ENCODE peak calls at places on chromosome 16, in eight cellular contexts. One of them, this sample, is unnamed.
A peak's percentile ranks its signal among the peaks of the same experiment; 100 is the strongest.

GRCh38 chr16:31537362-31537921 is 9.7 kb downstream of the AHSP start:
- DNase-seq in cardiac muscle cell: peak; percentile 12
- DNase-seq in tibial nerve: no peak
- DNase-seq in A673: peak; percentile 7
- DNase-seq in pancreas: no peak
- DNase-seq in sigmoid colon: no peak
- DNase-seq in psoas muscle: no peak
- DNase-seq in fibroblast of lung: no peak
- DNase-seq in this sample: no peak

GRCh38 chr16:47731252-47731651 is 270.1 kb downstream of the PHKB start:
- DNase-seq in psoas muscle: no peak
- DNase-seq in tibial nerve: no peak
- DNase-seq in cardiac muscle cell: no peak
- DNase-seq in fibroblast of lung: peak; percentile 100
- DNase-seq in pancreas: no peak
- DNase-seq in sigmoid colon: no peak
- DNase-seq in A673: no peak
- DNase-seq in this sample: no peak

GRCh38 chr16:2835638-2836493 is 5.8 kb downstream of the ZG16B start:
- DNase-seq in sigmoid colon: no peak
- DNase-seq in pancreas: peak; percentile 64
- DNase-seq in A673: no peak
- DNase-seq in cardiac muscle cell: peak; percentile 15
- DNase-seq in psoas muscle: peak; percentile 32
- DNase-seq in tibial nerve: no peak
- DNase-seq in fibroblast of lung: peak; percentile 100
- DNase-seq in this sample: no peak

GRCh38 chr16:68401871-68402747 is 46.2 kb downstream of the SMPD3 start:
- DNase-seq in pancreas: no peak
- DNase-seq in sigmoid colon: no peak
- DNase-seq in A673: no peak
- DNase-seq in cardiac muscle cell: no peak
- DNase-seq in tibial nerve: no peak
- DNase-seq in fibroblast of lung: peak; percentile 85
- DNase-seq in psoas muscle: no peak
- DNase-seq in this sample: no peak

GRCh38 chr16:52469775-52470174 is 77.2 kb downstream of the TOX3 start:
- DNase-seq in psoas muscle: no peak
- DNase-seq in A673: no peak
- DNase-seq in sigmoid colon: no peak
- DNase-seq in tibial nerve: no peak
- DNase-seq in fibroblast of lung: peak; percentile 61
- DNase-seq in cardiac muscle cell: no peak
- DNase-seq in pancreas: no peak
- DNase-seq in this sample: no peak

GRCh38 chr16:23826528-23827244 is 9.1 kb upstream of the PRKCB start:
- DNase-seq in psoas muscle: no peak
- DNase-seq in cardiac muscle cell: no peak
- DNase-seq in A673: no peak
- DNase-seq in pancreas: no peak
- DNase-seq in tibial nerve: no peak
- DNase-seq in fibroblast of lung: no peak
- DNase-seq in sigmoid colon: no peak
- DNase-seq in this sample: no peak

GRCh38 chr16:79593074-79593531 is 7.4 kb downstream of the MAF start:
- DNase-seq in A673: no peak
- DNase-seq in psoas muscle: no peak
- DNase-seq in fibroblast of lung: no peak
- DNase-seq in cardiac muscle cell: no peak
- DNase-seq in tibial nerve: no peak
- DNase-seq in pancreas: no peak
- DNase-seq in sigmoid colon: no peak
- DNase-seq in this sample: no peak

GRCh38 chr16:81875461-81875860 is 96.4 kb downstream of the PLCG2 start:
- DNase-seq in A673: no peak
- DNase-seq in cardiac muscle cell: no peak
- DNase-seq in pancreas: no peak
- DNase-seq in psoas muscle: no peak
- DNase-seq in sigmoid colon: no peak
- DNase-seq in fibroblast of lung: no peak
- DNase-seq in tibial nerve: no peak
- DNase-seq in this sample: no peak

GRCh38 chr16:54655171-54655590 is 275.5 kb upstream of the IRX5 start:
- DNase-seq in sigmoid colon: no peak
- DNase-seq in pancreas: no peak
- DNase-seq in A673: peak; percentile 28
- DNase-seq in fibroblast of lung: peak; percentile 49
- DNase-seq in tibial nerve: no peak
- DNase-seq in psoas muscle: no peak
- DNase-seq in cardiac muscle cell: peak; percentile 55
- DNase-seq in this sample: no peak

GRCh38 chr16:9119795-9120194 is 28.4 kb downstream of the HAPSTR1 start:
- DNase-seq in A673: no peak
- DNase-seq in psoas muscle: no peak
- DNase-seq in fibroblast of lung: peak; percentile 92
- DNase-seq in pancreas: no peak
- DNase-seq in sigmoid colon: peak; percentile 75
- DNase-seq in cardiac muscle cell: no peak
- DNase-seq in tibial nerve: no peak
- DNase-seq in this sample: no peak

GRCh38 chr16:5455110-5455509 is 357.5 kb upstream of the EEF2KMT start:
- DNase-seq in sigmoid colon: no peak
- DNase-seq in psoas muscle: no peak
- DNase-seq in tibial nerve: no peak
- DNase-seq in A673: no peak
- DNase-seq in cardiac muscle cell: no peak
- DNase-seq in pancreas: no peak
- DNase-seq in fibroblast of lung: no peak
- DNase-seq in this sample: no peak

GRCh38 chr16:22250522-22250921 is 44.4 kb downstream of the EEF2K start:
- DNase-seq in psoas muscle: peak; percentile 64
- DNase-seq in cardiac muscle cell: no peak
- DNase-seq in A673: no peak
- DNase-seq in tibial nerve: no peak
- DNase-seq in sigmoid colon: no peak
- DNase-seq in fibroblast of lung: peak; percentile 34
- DNase-seq in pancreas: no peak
- DNase-seq in this sample: no peak

GRCh38 chr16:27520982-27521673 is 28.6 kb downstream of the GTF3C1 start:
- DNase-seq in A673: no peak
- DNase-seq in tibial nerve: no peak
- DNase-seq in psoas muscle: peak; percentile 90
- DNase-seq in fibroblast of lung: peak; percentile 56
- DNase-seq in cardiac muscle cell: peak; percentile 82
- DNase-seq in sigmoid colon: peak; percentile 74
- DNase-seq in pancreas: no peak
- DNase-seq in this sample: peak; percentile 87

DNA sequence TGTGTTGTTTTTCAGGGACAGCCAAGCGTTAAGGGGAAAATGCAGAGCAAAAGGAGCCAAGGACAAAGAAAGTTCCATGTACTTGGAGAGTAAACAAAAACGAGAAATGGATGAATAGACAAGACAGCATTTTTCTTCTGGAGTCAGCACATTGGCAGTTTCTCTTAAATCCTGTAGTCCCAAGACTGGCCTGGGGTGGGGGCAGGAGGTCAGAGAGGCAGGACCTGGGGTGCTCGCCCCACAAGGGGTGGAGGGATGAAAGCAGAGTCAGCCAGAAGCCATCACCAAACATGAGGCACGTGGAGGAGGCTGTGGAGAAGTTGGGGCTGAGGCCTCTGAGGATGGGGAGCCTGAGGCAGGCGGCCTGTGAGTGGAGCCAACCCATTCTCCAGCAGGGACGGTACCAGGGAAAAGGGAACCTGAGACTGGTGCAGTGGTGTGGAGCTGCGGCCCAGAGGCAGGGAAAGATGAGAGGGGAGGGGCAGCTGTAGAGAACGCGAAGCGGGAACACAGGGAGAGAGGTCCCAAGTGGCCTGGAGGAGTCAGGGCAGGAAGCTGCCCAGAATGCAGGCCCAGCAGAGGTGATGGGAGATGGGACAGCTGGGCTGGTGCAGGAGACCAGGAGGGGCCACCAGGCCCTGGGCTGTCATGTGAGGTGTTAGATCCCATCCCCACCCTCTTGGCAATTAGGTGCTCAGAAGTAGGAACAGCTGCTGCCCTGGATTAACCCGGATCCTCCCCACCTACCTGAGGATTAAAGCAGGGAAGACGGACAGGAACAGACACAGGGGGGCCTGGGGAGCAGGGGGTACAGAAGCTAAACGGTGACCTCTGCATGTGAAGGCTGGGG is 3.3 kb downstream of the TLCD3B start:
- DNase-seq in cardiac muscle cell: no peak
- DNase-seq in pancreas: no peak
- DNase-seq in psoas muscle: no peak
- DNase-seq in tibial nerve: no peak
- DNase-seq in fibroblast of lung: no peak
- DNase-seq in A673: no peak
- DNase-seq in sigmoid colon: no peak
- DNase-seq in this sample: peak; percentile 99
- H3K27ac ChIP-seq in cardiac muscle cell: no peak overlapping the region
- H3K27ac ChIP-seq in pancreas: no peak overlapping the region
- H3K27ac ChIP-seq in psoas muscle: no peak overlapping the region
- H3K27ac ChIP-seq in tibial nerve: no peak overlapping the region
- H3K27ac ChIP-seq in fibroblast of lung: no peak overlapping the region
- H3K27ac ChIP-seq in A673: no peak overlapping the region
- H3K27ac ChIP-seq in sigmoid colon: no peak overlapping the region
- H3K27ac ChIP-seq in this sample: peak overlapping the region; percentile 93

DNA sequence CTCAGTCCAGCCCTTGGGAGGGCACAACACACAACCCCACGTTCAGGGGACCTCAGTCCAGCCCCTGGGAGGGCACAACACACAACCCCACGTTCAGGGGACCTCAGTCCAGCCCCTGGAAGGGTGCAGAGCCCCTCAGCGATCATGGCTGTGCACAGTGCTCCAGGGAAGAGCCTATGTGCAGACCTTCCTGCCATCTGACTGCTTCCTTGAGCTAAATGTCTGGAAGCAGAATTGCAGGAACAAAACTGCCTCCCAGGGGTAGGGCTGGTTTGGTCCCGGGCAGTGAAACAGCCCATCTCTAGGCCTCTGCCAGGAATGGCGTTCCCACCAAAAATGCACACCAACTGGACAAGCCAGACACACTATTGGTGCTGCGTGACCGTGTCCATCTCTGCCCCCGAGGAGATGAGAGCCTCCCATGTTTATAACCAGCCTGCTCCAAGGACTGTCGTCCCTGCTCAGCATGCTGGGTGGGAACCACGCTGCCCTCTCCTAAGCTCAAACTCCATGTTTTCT is 44.0 kb downstream of the ZNF276 start:
- DNase-seq in psoas muscle: no peak
- DNase-seq in sigmoid colon: no peak
- DNase-seq in A673: no peak
- DNase-seq in fibroblast of lung: no peak
- DNase-seq in tibial nerve: no peak
- DNase-seq in pancreas: no peak
- DNase-seq in cardiac muscle cell: no peak
- DNase-seq in this sample: no peak
- H3K36me3 ChIP-seq in psoas muscle: no peaks in the 10 kb centered on the region
- H3K36me3 ChIP-seq in sigmoid colon: no peaks in the 10 kb centered on the region
- H3K36me3 ChIP-seq in A673: peaks cover 81% of the 10 kb centered on the region
- H3K36me3 ChIP-seq in fibroblast of lung: peaks cover 4% of the 10 kb centered on the region
- H3K36me3 ChIP-seq in tibial nerve: no peaks in the 10 kb centered on the region
- H3K36me3 ChIP-seq in pancreas: no peaks in the 10 kb centered on the region
- H3K36me3 ChIP-seq in cardiac muscle cell: peaks cover 15% of the 10 kb centered on the region
- H3K36me3 ChIP-seq in this sample: peaks cover 39% of the 10 kb centered on the region

DNA sequence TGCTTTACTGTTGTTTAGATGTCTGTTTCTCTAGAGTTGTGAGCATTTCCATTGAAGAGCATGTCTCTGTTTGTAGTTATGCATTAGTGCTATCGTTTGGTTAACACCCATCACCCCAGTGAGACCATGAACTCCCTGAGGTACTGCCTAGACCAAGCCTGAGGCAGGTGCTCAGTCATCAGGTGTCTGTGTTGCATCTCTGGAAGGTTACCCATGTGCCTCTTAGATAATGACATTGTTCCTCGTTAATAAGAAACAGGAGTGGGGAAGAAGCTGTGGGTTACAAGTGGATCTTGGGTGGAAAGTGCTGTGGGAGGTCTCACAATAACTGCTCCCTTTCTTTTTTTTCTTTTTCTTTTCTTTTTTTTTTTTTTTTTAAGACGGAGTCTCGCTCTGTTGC is 18.3 kb downstream of the DNAJA3 start:
- DNase-seq in A673: no peak
- DNase-seq in tibial nerve: no peak
- DNase-seq in pancreas: no peak
- DNase-seq in sigmoid colon: no peak
- DNase-seq in cardiac muscle cell: no peak
- DNase-seq in fibroblast of lung: no peak
- DNase-seq in psoas muscle: no peak
- DNase-seq in this sample: no peak
- TF ChIP-seq CTCF in A673: no peak
- TF ChIP-seq CTCF in tibial nerve: no peak
- TF ChIP-seq CTCF in pancreas: no peak
- TF ChIP-seq CTCF in sigmoid colon: no peak
- TF ChIP-seq CTCF in cardiac muscle cell: no peak
- TF ChIP-seq CTCF in fibroblast of lung: no peak
- TF ChIP-seq CTCF in psoas muscle: no peak
- TF ChIP-seq CTCF in this sample: no peak

DNA sequence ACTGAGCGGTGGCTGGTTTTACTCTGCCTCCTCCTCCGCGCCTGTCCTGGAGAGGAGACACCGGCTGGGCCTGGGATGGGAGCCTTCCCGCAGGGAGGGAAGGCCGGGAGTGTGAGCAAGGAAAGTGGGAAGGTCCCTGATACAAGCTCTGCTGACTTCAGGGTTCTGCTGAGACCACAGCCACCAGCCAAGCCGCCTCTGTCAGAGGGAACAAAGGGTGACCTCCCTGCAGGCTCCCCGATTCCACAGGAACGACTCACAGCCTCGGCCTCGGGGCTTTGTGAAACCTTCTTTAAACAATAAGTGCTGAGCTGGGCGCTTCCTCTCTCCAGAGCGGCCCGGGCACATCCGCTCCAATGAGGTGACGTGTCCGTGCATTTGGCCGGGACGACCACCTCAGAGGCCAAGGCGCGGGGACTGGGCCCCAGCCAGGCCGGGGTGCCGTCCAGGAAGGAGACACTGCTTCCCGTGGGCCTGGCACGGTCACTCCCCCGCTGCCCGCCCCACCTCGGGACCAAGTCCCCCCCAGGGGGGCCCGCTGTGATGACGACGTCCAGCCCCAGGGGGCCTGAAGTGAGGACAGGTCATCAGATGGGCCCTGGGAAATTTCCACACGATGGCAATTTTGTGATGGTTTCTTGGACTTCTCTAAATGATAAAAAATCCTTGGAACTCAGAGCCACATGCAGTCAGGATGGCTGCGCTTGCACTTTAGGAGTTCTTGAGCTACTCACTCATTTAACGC is 11.8 kb upstream of the CIBAR2 start:
- DNase-seq in sigmoid colon: peak; percentile 86
- DNase-seq in cardiac muscle cell: no peak
- DNase-seq in pancreas: no peak
- DNase-seq in A673: no peak
- DNase-seq in psoas muscle: peak; percentile 93
- DNase-seq in fibroblast of lung: peak; percentile 92
- DNase-seq in tibial nerve: no peak
- DNase-seq in this sample: no peak
- H3K27ac ChIP-seq in sigmoid colon: peak overlapping the region; percentile 68
- H3K27ac ChIP-seq in cardiac muscle cell: no peak overlapping the region
- H3K27ac ChIP-seq in pancreas: no peak overlapping the region
- H3K27ac ChIP-seq in A673: no peak overlapping the region
- H3K27ac ChIP-seq in psoas muscle: peak overlapping the region; percentile 93
- H3K27ac ChIP-seq in fibroblast of lung: peak overlapping the region; percentile 88
- H3K27ac ChIP-seq in tibial nerve: peak overlapping the region; percentile 57
- H3K27ac ChIP-seq in this sample: no peak overlapping the region